ENCODE peak calls at places on chromosomes 12 and 14, in four cellular contexts. Q, C, T and K are unnamed samples.

GRCh38 chr12:132427999-132428871 is 61.7 kb upstream of the FBRSL1 start:
- DNase-seq in Q (no peak), C (no peak), T (no peak), K (no peak)

GRCh38 chr14:68546839-68547238 is 246.0 kb downstream of the ZFP36L1 start:
- DNase-seq in Q (no peak), C (no peak), T (no peak), K (no peak)

GRCh38 chr12:53676715-53677611 is 1.1 kb upstream of the ATP5MC2 start:
- DNase-seq in Q (no peak), C (no peak), T (peak), K (no peak)

GRCh38 chr14:89723930-89724915 is 230.3 kb downstream of the EFCAB11 start:
- DNase-seq in Q (peak), C (no peak), T (no peak), K (peak)

GRCh38 chr12:40063424-40063823 is 42.5 kb downstream of the SLC2A13 start:
- DNase-seq in Q (no peak), C (no peak), T (no peak), K (no peak)

GRCh38 chr14:44149597-44149996 is 357.5 kb downstream of the FSCB start:
- DNase-seq in Q (no peak), C (no peak), T (peak), K (no peak)

GRCh38 chr12:50004696-50005095 is 20.6 kb downstream of the RACGAP1 start:
- DNase-seq in Q (no peak), C (no peak), T (no peak), K (no peak)

GRCh38 chr14:65277027-65277426 is 135.5 kb upstream of the FUT8 start:
- DNase-seq in Q (no peak), C (no peak), T (no peak), K (no peak)